ENCODE peak calls at places on chromosomes 12 and 14, in four cellular contexts. One of them, this sample, is unnamed. For H3K9me3, the result is how much of the 10 kb centered on the place peaks cover.

GRCh38 chr12:2239376-2240010 is 186.7 kb downstream of the CACNA1C start:
- DNase-seq in ascending aorta: no peak
- DNase-seq in neuronal stem cell: no peak
- DNase-seq in CD4-positive, alpha-beta T cell: no peak
- DNase-seq in this sample: no peak

GRCh38 chr12:57370696-57371095 is 60.1 kb downstream of the R3HDM2 start:
- DNase-seq in ascending aorta: no peak
- DNase-seq in neuronal stem cell: no peak
- DNase-seq in CD4-positive, alpha-beta T cell: no peak
- DNase-seq in this sample: no peak

GRCh38 chr12:47679785-47680184 is 26.0 kb downstream of the RPAP3 start:
- DNase-seq in ascending aorta: no peak
- DNase-seq in neuronal stem cell: no peak
- DNase-seq in CD4-positive, alpha-beta T cell: no peak
- DNase-seq in this sample: no peak

GRCh38 chr14:67514203-67514607 is 18.9 kb upstream of the PLEKHH1 start:
- DNase-seq in ascending aorta: no peak
- DNase-seq in neuronal stem cell: no peak
- DNase-seq in CD4-positive, alpha-beta T cell: no peak
- DNase-seq in this sample: peak

GRCh38 chr14:91454155-91454554 is 36.5 kb upstream of the CCDC88C start:
- DNase-seq in ascending aorta: no peak
- DNase-seq in neuronal stem cell: no peak
- DNase-seq in CD4-positive, alpha-beta T cell: no peak
- DNase-seq in this sample: no peak

GRCh38 chr12:105459760-105460325 is 129.4 kb downstream of the C12orf75 start:
- DNase-seq in ascending aorta: no peak
- DNase-seq in neuronal stem cell: no peak
- DNase-seq in CD4-positive, alpha-beta T cell: no peak
- DNase-seq in this sample: no peak

GRCh38 chr14:75531660-75532317 is 9.5 kb downstream of the BATF start:
- DNase-seq in ascending aorta: no peak
- DNase-seq in neuronal stem cell: no peak
- DNase-seq in CD4-positive, alpha-beta T cell: no peak
- DNase-seq in this sample: no peak

GRCh38 chr12:75774309-75775052 is 257.1 kb downstream of the PHLDA1 start:
- DNase-seq in ascending aorta: no peak
- DNase-seq in neuronal stem cell: no peak
- DNase-seq in CD4-positive, alpha-beta T cell: no peak
- DNase-seq in this sample: no peak

GRCh38 chr12:53752192-53752601 is 418 bp upstream of the CISTR start:
- DNase-seq in ascending aorta: no peak
- DNase-seq in neuronal stem cell: no peak
- DNase-seq in CD4-positive, alpha-beta T cell: no peak
- DNase-seq in this sample: no peak

GRCh38 chr14:103118019-103118662 is 5.1 kb upstream of the TNFAIP2 start:
- DNase-seq in ascending aorta: no peak
- DNase-seq in neuronal stem cell: no peak
- DNase-seq in CD4-positive, alpha-beta T cell: no peak
- DNase-seq in this sample: no peak

GRCh38 chr12:57173089-57173488 is 25.7 kb upstream of the LRP1-AS start:
- DNase-seq in ascending aorta: no peak
- DNase-seq in neuronal stem cell: no peak
- DNase-seq in CD4-positive, alpha-beta T cell: no peak
- DNase-seq in this sample: no peak

GRCh38 chr12:26195641-26196423 is 459 bp downstream of the SSPN start:
- DNase-seq in ascending aorta: no peak
- DNase-seq in neuronal stem cell: peak
- DNase-seq in CD4-positive, alpha-beta T cell: no peak
- DNase-seq in this sample: peak

GRCh38 chr14:33512201-33512600 is 438.7 kb downstream of the EGLN3 start:
- DNase-seq in ascending aorta: no peak
- DNase-seq in neuronal stem cell: no peak
- DNase-seq in CD4-positive, alpha-beta T cell: no peak
- DNase-seq in this sample: no peak

GRCh38 chr14:56585461-56586084 is 6.0 kb downstream of the TMEM260 start:
- DNase-seq in ascending aorta: no peak
- DNase-seq in neuronal stem cell: no peak
- DNase-seq in CD4-positive, alpha-beta T cell: no peak
- DNase-seq in this sample: no peak

GRCh38 chr12:93778306-93778705 is 101.1 kb downstream of the CRADD start:
- DNase-seq in ascending aorta: no peak
- DNase-seq in neuronal stem cell: no peak
- DNase-seq in CD4-positive, alpha-beta T cell: no peak
- DNase-seq in this sample: peak

GRCh38 chr12:27779416-27779815 is 617 bp upstream of the KLHL42 start:
- DNase-seq in ascending aorta: no peak
- DNase-seq in neuronal stem cell: no peak
- DNase-seq in CD4-positive, alpha-beta T cell: no peak
- DNase-seq in this sample: peak

GRCh38 chr14:104756477-104757237 is 3.7 kb downstream of the SIVA1 start:
- DNase-seq in ascending aorta: no peak
- DNase-seq in neuronal stem cell: no peak
- DNase-seq in CD4-positive, alpha-beta T cell: no peak
- DNase-seq in this sample: no peak

GRCh38 chr14:50099335-50099734 is 17.0 kb downstream of the VCPKMT start:
- DNase-seq in ascending aorta: no peak
- DNase-seq in neuronal stem cell: no peak
- DNase-seq in CD4-positive, alpha-beta T cell: no peak
- DNase-seq in this sample: no peak

GRCh38 chr12:58252914-58253313 is 311.5 kb downstream of the ATP23 start:
- DNase-seq in ascending aorta: no peak
- DNase-seq in neuronal stem cell: no peak
- DNase-seq in CD4-positive, alpha-beta T cell: no peak
- DNase-seq in this sample: no peak

GRCh38 chr14:72699852-72700257 is 194.0 kb downstream of the DPF3 start:
- DNase-seq in ascending aorta: peak
- DNase-seq in neuronal stem cell: no peak
- DNase-seq in CD4-positive, alpha-beta T cell: no peak
- DNase-seq in this sample: peak

GRCh38 chr12:76402259-76402658 is 54.0 kb upstream of the BBS10 start:
- DNase-seq in ascending aorta: no peak
- DNase-seq in neuronal stem cell: no peak
- DNase-seq in CD4-positive, alpha-beta T cell: no peak
- DNase-seq in this sample: no peak

GRCh38 chr12:111780615-111781014 is 13.9 kb downstream of the ALDH2 start:
- DNase-seq in ascending aorta: no peak
- DNase-seq in neuronal stem cell: no peak
- DNase-seq in CD4-positive, alpha-beta T cell: no peak
- DNase-seq in this sample: peak

GRCh38 chr14:42532194-42532593 is 925.5 kb downstream of the LRFN5 start:
- DNase-seq in ascending aorta: no peak
- DNase-seq in neuronal stem cell: no peak
- DNase-seq in CD4-positive, alpha-beta T cell: no peak
- DNase-seq in this sample: no peak

GRCh38 chr12:5650804-5651461 is 219.0 kb downstream of the NTF3 start:
- DNase-seq in ascending aorta: no peak
- DNase-seq in neuronal stem cell: no peak
- DNase-seq in CD4-positive, alpha-beta T cell: no peak
- DNase-seq in this sample: no peak

GRCh38 chr12:89707623-89707991 is 1.0 kb downstream of the ATP2B1 start:
- DNase-seq in ascending aorta: no peak
- DNase-seq in neuronal stem cell: peak
- DNase-seq in CD4-positive, alpha-beta T cell: no peak
- DNase-seq in this sample: peak

GRCh38 chr12:89389755-89390661 is 37.7 kb upstream of the DUSP6 start:
- DNase-seq in ascending aorta: no peak
- DNase-seq in neuronal stem cell: no peak
- DNase-seq in CD4-positive, alpha-beta T cell: no peak
- DNase-seq in this sample: no peak

GRCh38 chr12:105292705-105293104 is 37.8 kb upstream of the C12orf75 start:
- DNase-seq in ascending aorta: no peak
- DNase-seq in neuronal stem cell: no peak
- DNase-seq in CD4-positive, alpha-beta T cell: no peak
- DNase-seq in this sample: no peak

GRCh38 chr14:68278568-68279436 is 459.2 kb downstream of the RAD51B start:
- DNase-seq in ascending aorta: no peak
- DNase-seq in neuronal stem cell: no peak
- DNase-seq in CD4-positive, alpha-beta T cell: no peak
- DNase-seq in this sample: peak

DNA sequence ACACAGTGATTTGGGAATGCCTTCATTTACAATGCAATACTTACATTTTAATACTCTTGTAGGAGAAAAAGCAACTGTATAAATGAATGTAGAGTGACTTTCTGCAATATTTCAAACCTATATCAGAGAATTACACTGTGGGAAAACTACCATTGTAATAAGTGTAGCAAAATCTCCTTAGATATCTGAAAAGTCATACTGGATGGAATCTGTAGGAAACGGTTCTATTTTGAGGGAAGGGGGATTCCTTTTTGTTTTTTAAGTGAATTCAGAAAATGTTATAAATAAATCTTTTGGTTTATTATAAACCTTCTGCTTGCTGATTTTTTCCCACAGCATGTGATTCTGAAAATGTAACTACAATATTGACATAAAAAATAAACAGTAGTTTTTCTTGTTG is 23.0 kb downstream of the ZNF891 start:
- DNase-seq in ascending aorta: no peak
- DNase-seq in neuronal stem cell: no peak
- DNase-seq in CD4-positive, alpha-beta T cell: no peak
- DNase-seq in this sample: no peak
- H3K9me3 ChIP-seq in ascending aorta: half or more
- H3K9me3 ChIP-seq in neuronal stem cell: half or more
- H3K9me3 ChIP-seq in CD4-positive, alpha-beta T cell: half or more
- H3K9me3 ChIP-seq in this sample: under half

GRCh38 chr14:79352026-79352425 is 859.3 kb downstream of the DIO2 start:
- DNase-seq in ascending aorta: no peak
- DNase-seq in neuronal stem cell: no peak
- DNase-seq in CD4-positive, alpha-beta T cell: no peak
- DNase-seq in this sample: no peak
- H3K9me3 ChIP-seq in ascending aorta: under half
- H3K9me3 ChIP-seq in neuronal stem cell: under half
- H3K9me3 ChIP-seq in CD4-positive, alpha-beta T cell: under half
- H3K9me3 ChIP-seq in this sample: under half

DNA sequence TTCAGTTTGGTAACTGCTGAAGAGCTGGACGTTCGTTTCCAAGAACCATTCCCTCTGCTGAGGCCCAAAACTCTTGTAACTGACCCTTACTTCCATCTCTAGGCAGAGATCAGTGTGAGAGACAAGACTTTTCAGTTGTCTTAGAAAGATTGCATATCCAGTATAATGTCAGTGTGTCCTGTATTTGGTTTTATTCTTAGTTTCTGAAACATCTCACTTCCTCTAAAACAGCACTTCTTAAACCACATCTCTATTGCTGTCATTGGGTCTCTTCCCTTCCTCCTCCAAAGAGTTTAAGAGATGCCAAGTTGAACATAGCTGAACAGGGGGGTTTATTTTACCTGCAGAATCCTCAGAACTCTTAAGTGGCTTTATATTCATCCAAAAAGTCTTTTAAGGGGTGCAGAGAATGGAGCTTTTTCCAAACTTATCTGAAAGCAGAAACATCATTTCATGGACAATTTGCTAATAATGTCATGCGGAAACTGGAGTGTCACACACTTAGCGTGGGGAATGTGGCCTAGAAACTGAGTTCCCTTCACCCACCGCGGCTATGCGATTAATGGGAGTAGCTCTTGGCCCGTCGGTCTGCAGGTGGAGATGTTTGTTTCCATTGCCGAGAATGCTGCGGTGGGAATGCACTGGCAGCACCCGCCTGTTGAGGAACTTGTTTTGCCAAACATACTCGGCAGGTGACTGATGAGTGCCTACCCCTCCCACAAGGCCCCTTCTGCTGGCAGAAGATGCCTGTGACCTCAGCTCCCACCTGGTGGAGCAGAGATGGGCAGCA is 148.2 kb downstream of the ADGRD1 start:
- DNase-seq in ascending aorta: no peak
- DNase-seq in neuronal stem cell: no peak
- DNase-seq in CD4-positive, alpha-beta T cell: no peak
- DNase-seq in this sample: no peak
- H3K9me3 ChIP-seq in ascending aorta: under half
- H3K9me3 ChIP-seq in neuronal stem cell: under half
- H3K9me3 ChIP-seq in CD4-positive, alpha-beta T cell: under half
- H3K9me3 ChIP-seq in this sample: under half

GRCh38 chr14:105774001-105774400 is 247.6 kb downstream of the TMEM121 start:
- DNase-seq in ascending aorta: no peak
- DNase-seq in neuronal stem cell: no peak
- DNase-seq in CD4-positive, alpha-beta T cell: no peak
- DNase-seq in this sample: peak
- H3K9me3 ChIP-seq in ascending aorta: under half
- H3K9me3 ChIP-seq in neuronal stem cell: under half
- H3K9me3 ChIP-seq in CD4-positive, alpha-beta T cell: under half
- H3K9me3 ChIP-seq in this sample: under half

This sample was measured in body of pancreas.